ENCODE peak calls at places on chromosomes 2 and 18, in seven cellular contexts. R is pancreas, E is mesothelial cell of epicardium, Z is foreskin keratinocyte, V is mucosa of descending colon, U is fibroblast of pulmonary artery, L is fibroblast of the aortic adventitia. H is an unnamed sample.

GRCh38 chr2:54042908-54043620 is 72.3 kb upstream of the PSME4 start:
- DNase-seq in R (no peak), E (no peak), Z (no peak), V (no peak), U (no peak), L (no peak), H (no peak)

GRCh38 chr2:105407946-105408743 is 9.3 kb upstream of the FHL2 start:
- DNase-seq in R (no peak), E (no peak), Z (peak), V (no peak), U (no peak), L (peak), H (no peak)

GRCh38 chr2:96642564-96643350 is at the start of gene FER1L5:
- DNase-seq in R (peak), E (no peak), Z (peak), V (no peak), U (peak), L (peak), H (no peak)

GRCh38 chr2:74887961-74888670 is 54.2 kb downstream of the HK2 start:
- DNase-seq in R (no peak), E (no peak), Z (peak), V (no peak), U (no peak), L (peak), H (no peak)

GRCh38 chr2:222915092-222915957 is 54.5 kb downstream of the ACSL3 start:
- DNase-seq in R (no peak), E (no peak), Z (no peak), V (no peak), U (peak), L (peak), H (no peak)

GRCh38 chr2:150191349-150191748 is 296.1 kb downstream of the RND3 start:
- DNase-seq in R (no peak), E (no peak), Z (peak), V (no peak), U (peak), L (peak), H (no peak)

GRCh38 chr18:59517446-59518171 is 158.5 kb upstream of the LMAN1 start:
- DNase-seq in R (no peak), E (no peak), Z (no peak), V (no peak), U (peak), L (peak), H (no peak)

GRCh38 chr2:176188218-176188968 is at the start of gene HOXD1:
- DNase-seq in R (peak), E (no peak), Z (peak), V (peak), U (no peak), L (no peak), H (peak)

GRCh38 chr2:217710218-217710565 is 292.6 kb downstream of the TNS1 start:
- DNase-seq in R (no peak), E (no peak), Z (peak), V (no peak), U (peak), L (peak), H (no peak)

GRCh38 chr18:3251963-3252277 is 4.3 kb downstream of the MYL12A start:
- DNase-seq in R (no peak), E (no peak), Z (no peak), V (no peak), U (peak), L (peak), H (no peak)

DNA sequence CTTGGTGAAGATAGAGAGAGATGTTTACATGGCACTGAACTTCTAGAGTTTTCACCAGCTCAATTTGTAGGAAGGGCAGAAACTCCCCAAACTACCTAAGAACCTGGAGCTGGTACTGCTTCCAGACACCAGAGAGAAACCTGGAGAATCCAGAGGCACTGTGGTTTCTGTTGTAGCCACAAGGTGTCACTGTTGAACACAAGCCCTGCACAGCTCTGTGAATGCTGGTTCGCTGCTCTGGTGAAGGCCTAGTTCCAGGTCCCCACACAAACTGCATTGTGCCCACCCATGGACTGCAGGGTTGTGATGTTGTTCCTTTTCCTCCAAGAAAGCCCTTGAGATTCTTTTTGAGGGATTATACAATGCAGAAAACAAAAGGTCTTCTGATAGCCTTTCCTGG is 150.5 kb upstream of the HS6ST1 start:
- DNase-seq in R (no peak), E (no peak), Z (no peak), V (no peak), U (no peak), L (no peak), H (peak)
- TF ChIP-seq CTCF in R (no peak), E (peak), Z (peak), V (no peak), U (peak), L (peak), H (peak)

GRCh38 chr18:27616324-27616723 is 431.2 kb upstream of the CHST9 start:
- DNase-seq in R (no peak), E (no peak), Z (no peak), V (no peak), U (no peak), L (no peak), H (no peak)
- TF ChIP-seq CTCF in R (no peak), E (no peak), Z (no peak), V (no peak), U (no peak), L (no peak), H (no peak)

GRCh38 chr18:60892441-60892840 is 440.8 kb upstream of the CDH20 start:
- DNase-seq in R (no peak), E (no peak), Z (peak), V (no peak), U (peak), L (peak), H (no peak)
- TF ChIP-seq CTCF in R (no peak), E (no peak), Z (no peak), V (no peak), U (no peak), L (no peak), H (no peak)

GRCh38 chr2:71618327-71619113 is 165.2 kb downstream of the DYSF start:
- DNase-seq in R (no peak), E (no peak), Z (peak), V (no peak), U (no peak), L (no peak), H (no peak)
- TF ChIP-seq CTCF in R (no peak), E (no peak), Z (no peak), V (no peak), U (no peak), L (no peak), H (no peak)

GRCh38 chr2:162318280-162319222 is at the start of gene IFIH1:
- DNase-seq in R (peak), E (no peak), Z (peak), V (peak), U (peak), L (peak), H (peak)
- TF ChIP-seq CTCF in R (no peak), E (no peak), Z (peak), V (peak), U (peak), L (peak), H (peak)

DNA sequence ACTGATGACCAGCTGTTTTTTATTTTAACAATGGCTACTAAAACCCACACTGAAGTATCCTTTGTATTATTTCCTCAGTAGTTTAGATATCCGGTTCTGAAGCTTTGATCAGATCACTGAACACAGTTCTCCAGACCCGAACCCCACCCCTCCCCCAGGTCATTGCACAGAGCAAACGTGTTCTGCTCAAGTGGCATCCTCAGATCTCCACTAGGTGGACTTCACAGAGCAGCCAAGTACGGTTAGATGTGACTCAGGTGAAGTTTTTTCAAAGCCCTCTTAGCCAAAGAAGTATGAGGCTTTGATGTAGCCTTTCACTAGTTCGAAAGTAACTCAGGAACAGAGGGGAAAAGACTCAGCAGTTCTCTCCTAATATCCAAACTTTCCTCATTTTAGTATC is 142.7 kb upstream of the NRP2 start:
- DNase-seq in R (no peak), E (no peak), Z (no peak), V (no peak), U (no peak), L (no peak), H (peak)
- TF ChIP-seq CTCF in R (no peak), E (no peak), Z (peak), V (no peak), U (no peak), L (no peak), H (no peak)

GRCh38 chr2:160087854-160088745 is 25.7 kb upstream of the PLA2R1 start:
- DNase-seq in R (no peak), E (no peak), Z (no peak), V (no peak), U (peak), L (peak), H (peak)

GRCh38 chr2:160091381-160091780 is 29.0 kb upstream of the PLA2R1 start:
- DNase-seq in R (no peak), E (no peak), Z (peak), V (no peak), U (peak), L (peak), H (no peak)

DNA sequence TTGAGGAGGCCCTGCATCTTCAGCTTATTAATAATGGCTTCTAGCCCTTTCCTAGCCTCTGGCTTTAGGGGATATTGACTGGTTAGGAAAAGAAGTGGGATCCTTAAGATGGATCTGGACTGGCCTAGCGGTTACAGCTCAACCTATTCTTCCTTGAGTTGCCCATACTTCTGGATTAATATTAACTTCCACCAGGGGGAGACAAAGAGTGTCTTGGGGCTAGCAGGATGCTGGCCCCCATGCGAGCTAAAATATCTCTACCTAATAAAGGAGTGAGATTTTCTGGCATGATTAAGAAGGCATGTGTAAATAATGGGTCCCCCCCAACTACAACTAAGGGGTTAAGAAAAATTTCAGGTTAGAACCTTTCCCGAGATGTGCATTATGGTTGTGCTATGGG is 23.2 kb upstream of the PLA2R1 start:
- DNase-seq in R (no peak), E (no peak), Z (no peak), V (no peak), U (no peak), L (no peak), H (no peak)
- TF ChIP-seq CTCF in R (no peak), E (no peak), Z (peak), V (no peak), U (peak), L (no peak), H (peak)

GRCh38 chr2:232592687-232593407 is 40.6 kb upstream of the EFHD1 start:
- DNase-seq in R (no peak), E (no peak), Z (peak), V (peak), U (peak), L (peak), H (no peak)
- TF ChIP-seq CTCF in R (no peak), E (no peak), Z (peak), V (no peak), U (peak), L (peak), H (no peak)